ENCODE peak calls at places on chromosomes 13 and 19, in six cellular contexts. J is IMR-90, Z is breast epithelium, R is cardiac fibroblast, T is left lung, I is adrenal gland. C is an unnamed sample.

GRCh38 chr13:66565261-66565660 is 664.9 kb downstream of the PCDH9 start:
- DNase-seq in J (no peak), Z (no peak), R (no peak), T (no peak), I (no peak), C (no peak)

GRCh38 chr13:43154083-43154739 is 130.8 kb downstream of the DNAJC15 start:
- DNase-seq in J (no peak), Z (no peak), R (no peak), T (no peak), I (no peak), C (no peak)

GRCh38 chr13:99751517-99752199 is 219.9 kb downstream of the ZIC5 start:
- DNase-seq in J (no peak), Z (no peak), R (no peak), T (no peak), I (no peak), C (no peak)

GRCh38 chr13:38376551-38376950 is 26.9 kb downstream of the UFM1 start:
- DNase-seq in J (peak; percentile 4), Z (no peak), R (no peak), T (no peak), I (no peak), C (no peak)

GRCh38 chr13:75766636-75767035 is 130.5 kb downstream of the LMO7 start:
- DNase-seq in J (no peak), Z (no peak), R (no peak), T (no peak), I (no peak), C (no peak)

GRCh38 chr13:33218020-33218419 is 67.5 kb downstream of the STARD13 start:
- DNase-seq in J (peak; percentile 71), Z (no peak), R (peak; percentile 48), T (no peak), I (no peak), C (no peak)

GRCh38 chr19:34224996-34225658 is 29.2 kb upstream of the GARRE1 start:
- DNase-seq in J (peak; percentile 70), Z (no peak), R (peak; percentile 51), T (no peak), I (no peak), C (no peak)

GRCh38 chr19:48110350-48110966 is at the start of gene PLA2G4C:
- DNase-seq in J (peak; percentile 95), Z (peak; percentile 65), R (peak; percentile 93), T (peak; percentile 91), I (peak; percentile 91), C (peak; percentile 96)

GRCh38 chr13:84500016-84500415 is 617.7 kb upstream of the SLITRK1 start:
- DNase-seq in J (peak; percentile 9), Z (no peak), R (no peak), T (no peak), I (no peak), C (no peak)

GRCh38 chr19:34504273-34504808 is 22.8 kb downstream of the WTIP start:
- DNase-seq in J (no peak), Z (peak; percentile 10), R (no peak), T (peak; percentile 19), I (no peak), C (peak; percentile 10)

GRCh38 chr13:73995752-73996151 is 138.5 kb downstream of the KLF12 start:
- DNase-seq in J (no peak), Z (no peak), R (no peak), T (no peak), I (no peak), C (no peak)

GRCh38 chr19:58387338-58388174 is 487 bp downstream of the RPS5 start:
- DNase-seq in J (no peak), Z (no peak), R (no peak), T (no peak), I (no peak), C (no peak)

GRCh38 chr13:108176685-108177274 is 38.6 kb downstream of the LIG4 start:
- DNase-seq in J (peak; percentile 22), Z (no peak), R (peak; percentile 40), T (no peak), I (no peak), C (peak; percentile 41)

GRCh38 chr13:30739646-30740642 is 4.6 kb downstream of the ALOX5AP start:
- DNase-seq in J (peak; percentile 95), Z (no peak), R (peak; percentile 83), T (no peak), I (no peak), C (peak; percentile 53)

GRCh38 chr13:44352202-44352601 is 21.4 kb upstream of the SERP2 start:
- DNase-seq in J (no peak), Z (no peak), R (no peak), T (no peak), I (no peak), C (no peak)

GRCh38 chr19:6925801-6926751 is 38.7 kb downstream of the ADGRE1 start:
- DNase-seq in J (no peak), Z (no peak), R (peak; percentile 15), T (no peak), I (no peak), C (peak; percentile 22)

GRCh38 chr13:77828815-77829214 is 89.8 kb downstream of the EDNRB start:
- DNase-seq in J (no peak), Z (no peak), R (no peak), T (no peak), I (no peak), C (no peak)

GRCh38 chr13:77832339-77833100 is 86.1 kb downstream of the EDNRB start:
- DNase-seq in J (peak; percentile 6), Z (no peak), R (peak; percentile 63), T (no peak), I (no peak), C (no peak)

GRCh38 chr13:77833331-77833863 is 85.2 kb downstream of the EDNRB start:
- DNase-seq in J (peak; percentile 88), Z (no peak), R (peak; percentile 84), T (no peak), I (no peak), C (no peak)

GRCh38 chr13:77829963-77830362 is 88.7 kb downstream of the EDNRB start:
- DNase-seq in J (no peak), Z (no peak), R (no peak), T (no peak), I (no peak), C (no peak)

GRCh38 chr13:77831870-77832269 is 86.8 kb downstream of the EDNRB start:
- DNase-seq in J (no peak), Z (no peak), R (no peak), T (no peak), I (no peak), C (no peak)
- TF ChIP-seq CTCF in J (no peak), Z (no peak), R (no peak), T (no peak), I (no peak), C (no peak)

GRCh38 chr19:44254496-44254895 is 5.2 kb upstream of the ZNF233 start:
- DNase-seq in J (no peak), Z (no peak), R (no peak), T (no peak), I (no peak), C (no peak)
- TF ChIP-seq CTCF in J (no peak), Z (no peak), R (no peak), T (no peak), I (no peak), C (no peak)

GRCh38 chr19:5864725-5865486 is 5.4 kb downstream of the FUT5 start:
- DNase-seq in J (no peak), Z (no peak), R (no peak), T (no peak), I (no peak), C (no peak)
- TF ChIP-seq CTCF in J (peak; percentile 3), Z (no peak), R (peak; percentile 28), T (no peak), I (no peak), C (no peak)

DNA sequence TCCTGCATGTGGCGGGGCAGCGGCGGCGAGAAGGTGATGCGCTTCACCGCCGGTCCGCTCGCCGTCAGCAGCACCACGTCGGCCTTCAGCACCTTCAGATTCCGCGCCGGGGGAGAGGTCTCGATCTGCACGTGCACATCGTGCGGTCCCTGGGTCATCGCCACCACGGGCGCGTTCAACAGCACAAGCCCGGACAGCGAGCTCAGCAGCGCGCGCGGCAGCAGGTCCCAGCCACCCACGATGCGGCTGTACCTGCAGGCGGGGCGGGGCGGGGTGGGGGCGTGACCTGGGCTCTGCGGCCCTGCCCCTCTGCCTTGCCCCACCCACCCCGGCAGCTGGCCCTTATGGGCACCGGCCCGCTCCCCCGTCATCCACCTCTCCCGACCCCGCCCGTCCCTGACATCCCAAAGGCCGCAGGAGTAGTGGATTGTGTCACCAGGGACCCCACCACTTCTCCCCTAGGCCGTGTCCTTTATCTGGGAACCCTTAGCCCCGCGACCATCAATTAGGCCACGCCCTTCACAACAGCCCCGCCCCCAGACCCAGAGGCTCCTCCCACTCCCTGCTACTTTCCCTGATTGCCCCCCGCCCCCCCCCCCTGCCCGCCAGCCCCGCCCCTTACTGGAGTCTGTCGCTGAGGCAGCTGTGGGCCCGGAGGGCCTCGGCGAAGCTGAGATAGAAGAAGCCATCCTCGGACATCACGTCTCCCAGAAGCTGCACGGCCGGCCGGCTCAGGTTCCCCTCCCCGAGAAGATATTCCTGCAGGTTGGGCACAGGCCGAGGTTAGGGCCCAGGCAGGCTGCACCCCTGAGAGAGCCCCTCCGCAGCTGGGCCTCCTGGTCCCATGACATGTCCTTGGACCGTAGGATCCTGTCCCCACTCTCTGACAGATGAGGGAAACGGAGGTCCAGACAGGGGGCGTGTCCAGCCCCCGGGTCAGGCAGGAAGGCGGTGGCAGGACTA is 6.1 kb downstream of the IL4I1 start:
- DNase-seq in J (no peak), Z (no peak), R (no peak), T (no peak), I (no peak), C (peak; percentile 84)
- TF ChIP-seq CTCF in J (no peak), Z (no peak), R (no peak), T (no peak), I (no peak), C (no peak)

DNA sequence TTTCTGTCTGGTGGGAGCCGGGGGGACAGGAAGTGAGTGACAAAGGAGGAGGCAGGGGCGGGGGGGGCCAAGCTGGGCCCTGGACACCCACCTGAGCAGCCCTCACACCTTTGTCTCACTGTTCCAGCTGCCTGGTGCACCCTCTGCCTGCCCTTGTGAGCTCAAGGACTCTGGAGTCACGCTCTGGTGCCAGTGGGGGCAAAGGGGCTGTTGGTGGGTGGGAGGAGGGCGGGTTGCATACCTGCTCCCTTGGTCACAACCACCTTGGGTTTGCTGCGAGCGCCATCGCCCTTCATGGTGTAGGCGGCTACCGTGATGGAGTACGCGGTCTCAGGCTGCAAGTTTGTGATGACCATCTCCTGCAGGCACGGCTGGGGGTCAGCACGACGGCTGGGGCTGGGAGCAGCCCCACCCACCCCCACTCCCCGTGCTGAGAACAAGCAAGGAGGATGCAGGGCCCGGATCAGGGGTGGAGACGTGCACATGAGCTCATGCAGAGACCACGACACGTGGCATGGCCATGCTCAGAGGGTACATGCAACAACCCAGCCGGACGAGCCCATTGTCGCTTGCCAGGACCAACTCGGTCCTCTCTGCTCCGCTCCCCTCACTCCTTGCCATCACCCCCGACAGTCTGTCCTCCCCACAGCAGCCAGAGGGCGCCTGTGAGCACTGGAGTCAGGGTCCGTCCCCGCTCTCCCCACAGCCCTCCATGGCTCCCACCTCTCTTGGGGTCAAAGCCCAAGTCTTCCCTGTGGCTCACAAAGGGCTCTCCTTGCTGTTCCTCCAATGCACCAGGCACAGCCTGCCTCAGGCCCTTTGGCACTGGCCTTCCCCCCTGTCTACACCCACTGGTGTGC is 114.9 kb downstream of the PTPRS start:
- DNase-seq in J (no peak), Z (no peak), R (no peak), T (no peak), I (no peak), C (no peak)
- TF ChIP-seq CTCF in J (peak; percentile 40), Z (peak; percentile 25), R (peak; percentile 45), T (no peak), I (no peak), C (peak; percentile 50)

GRCh38 chr19:1470864-1471513 is 8.0 kb downstream of the C19orf25 start:
- DNase-seq in J (no peak), Z (no peak), R (no peak), T (no peak), I (no peak), C (no peak)
- TF ChIP-seq CTCF in J (no peak), Z (no peak), R (no peak), T (no peak), I (no peak), C (no peak)

GRCh38 chr19:33175886-33176669 is 18.1 kb upstream of the LRP3 start:
- DNase-seq in J (peak; percentile 30), Z (peak; percentile 22), R (no peak), T (no peak), I (no peak), C (no peak)
- TF ChIP-seq CTCF in J (no peak), Z (no peak), R (no peak), T (no peak), I (no peak), C (peak; percentile 12)

C was measured in GM10248.